ENCODE peak calls at places on chromosomes 3 and 15, in eight cellular contexts. W is memory B cell; Q is activated CD8-positive, alpha-beta memory T cell treated with anti-CD3 and anti-CD28 coated beads for 48 hours; G is Right ventricle myocardium superior; F is neural crest cell; V is HEK293T; D is head of caudate nucleus; C is AML-193. Z is an unnamed sample.

GRCh38 chr3:175002732-175003143 is 143.6 kb downstream of the NAALADL2 start:
- DNase-seq in W (no peak), Q (no peak), G (no peak), F (no peak), V (no peak), D (no peak), C (no peak), Z (no peak)

GRCh38 chr3:55543228-55543627 is 56.1 kb upstream of the WNT5A start:
- DNase-seq in W (no peak), Q (no peak), G (no peak), F (no peak), V (no peak), D (no peak), C (no peak), Z (no peak)

GRCh38 chr3:129602730-129603560 is 3.5 kb downstream of the PLXND1 start:
- DNase-seq in W (no peak), Q (no peak), G (peak), F (no peak), V (no peak), D (peak), C (no peak), Z (no peak)

GRCh38 chr15:39684215-39684614 is 98.4 kb downstream of the FSIP1 start:
- DNase-seq in W (no peak), Q (no peak), G (no peak), F (no peak), V (no peak), D (no peak), C (no peak), Z (no peak)

GRCh38 chr15:27701956-27702355 is 397.2 kb downstream of the OCA2 start:
- DNase-seq in W (no peak), Q (no peak), G (no peak), F (no peak), V (no peak), D (no peak), C (no peak), Z (no peak)

GRCh38 chr3:124607163-124607562 is 123.1 kb upstream of the UMPS start:
- DNase-seq in W (no peak), Q (no peak), G (no peak), F (no peak), V (no peak), D (no peak), C (no peak), Z (no peak)

GRCh38 chr15:50046868-50047267 is 72.2 kb downstream of the ATP8B4 start:
- DNase-seq in W (no peak), Q (no peak), G (no peak), F (no peak), V (no peak), D (no peak), C (no peak), Z (no peak)

GRCh38 chr3:132723551-132723950 is 1.3 kb upstream of the NPHP3 start:
- DNase-seq in W (no peak), Q (no peak), G (no peak), F (no peak), V (no peak), D (no peak), C (no peak), Z (no peak)

GRCh38 chr3:59754456-59754855 is 704.6 kb upstream of the CFAP20DC start:
- DNase-seq in W (no peak), Q (no peak), G (no peak), F (no peak), V (no peak), D (no peak), C (no peak), Z (no peak)

GRCh38 chr15:63048986-63049665 is 6.6 kb downstream of the TPM1 start:
- DNase-seq in W (peak), Q (no peak), G (peak), F (peak), V (no peak), D (peak), C (peak), Z (peak)

GRCh38 chr15:95371664-95372063 is 958.8 kb upstream of the NR2F2 start:
- DNase-seq in W (no peak), Q (no peak), G (no peak), F (no peak), V (no peak), D (no peak), C (no peak), Z (no peak)

GRCh38 chr3:78066287-78066686 is 1026.4 kb downstream of the ROBO2 start:
- DNase-seq in W (no peak), Q (no peak), G (no peak), F (no peak), V (peak), D (no peak), C (no peak), Z (no peak)

GRCh38 chr15:98725874-98726273 is 77.5 kb downstream of the IGF1R start:
- DNase-seq in W (no peak), Q (no peak), G (no peak), F (no peak), V (no peak), D (no peak), C (no peak), Z (no peak)

GRCh38 chr3:120559228-120560061 is 36.7 kb upstream of the NDUFB4 start:
- DNase-seq in W (peak), Q (no peak), G (peak), F (peak), V (no peak), D (no peak), C (peak), Z (no peak)

GRCh38 chr15:58549013-58549779 is 117.4 kb downstream of the LIPC start:
- DNase-seq in W (no peak), Q (no peak), G (no peak), F (no peak), V (no peak), D (peak), C (no peak), Z (no peak)

GRCh38 chr3:11452988-11453847 is 181.0 kb downstream of the ATG7 start:
- DNase-seq in W (no peak), Q (no peak), G (no peak), F (no peak), V (no peak), D (peak), C (no peak), Z (no peak)